ENCODE peak calls at places on chromosomes 11 and 22, in seven cellular contexts. Q is stimulated activated CD4-positive, alpha-beta T cell treated with anti-CD3 and anti-CD28 coated beads, Interleukin-1b, Interleukin-23, amount 100 ng/mL, for 24 hours; F is GM06990; S is choroid plexus epithelial cell; T is GM12865; Y is fibroblast of pulmonary artery; P is NCI-H2227 treated with DMSO at 0.1 percent for 48 hours. H is an unnamed sample.

GRCh38 chr22:38554281-38554680 is 15.7 kb downstream of the DMC1 start:
- DNase-seq in Y (peak), F (no peak), S (no peak), T (no peak), P (no peak), Q (no peak), H (peak)

GRCh38 chr11:117670924-117671323 is 126.1 kb downstream of the DSCAML1 start:
- DNase-seq in F (no peak), P (no peak), T (no peak), S (no peak), Y (no peak), Q (no peak), H (no peak)

GRCh38 chr11:103170865-103171264 is 61.6 kb downstream of the DYNC2H1 start:
- DNase-seq in F (no peak), T (no peak), Q (no peak), P (no peak), Y (peak), S (peak), H (peak)

GRCh38 chr22:36358533-36359171 is 29.1 kb downstream of the MYH9 start:
- DNase-seq in Y (no peak), P (no peak), S (peak), T (no peak), Q (no peak), F (no peak), H (no peak)

GRCh38 chr11:203945-204586 is 3.1 kb downstream of the BET1L start:
- DNase-seq in Y (no peak), S (no peak), P (no peak), Q (no peak), T (peak), F (no peak), H (no peak)

GRCh38 chr22:27022256-27022655 is 364.9 kb downstream of the MIAT start:
- DNase-seq in S (no peak), T (no peak), F (no peak), Q (no peak), P (no peak), Y (no peak), H (no peak)

GRCh38 chr22:44157916-44158618 is 22.7 kb upstream of the PARVG start:
- DNase-seq in Q (no peak), F (no peak), Y (no peak), T (no peak), P (no peak), S (no peak), H (no peak)

GRCh38 chr11:33063326-33063775 is 24.0 kb downstream of the TCP11L1 start:
- DNase-seq in Q (no peak), F (peak), Y (peak), T (peak), P (no peak), S (peak), H (peak)

GRCh38 chr11:105870521-105871113 is 151.4 kb downstream of the MSANTD4 start:
- DNase-seq in S (no peak), P (no peak), T (no peak), F (no peak), Y (no peak), Q (no peak), H (no peak)

GRCh38 chr11:112583246-112583893 is 322.7 kb upstream of the PLET1 start:
- DNase-seq in F (peak), P (no peak), S (no peak), T (peak), Q (no peak), Y (no peak), H (no peak)